ENCODE peak calls at places on chromosomes 16 and 17, in four cellular contexts. L, Q, Y and D are unnamed samples.

GRCh38 chr17:18981642-18982424 is 22.7 kb downstream of the FAM83G start:
- DNase-seq in L (no peak), Y (no peak), Q (peak; percentile 59), D (no peak)

GRCh38 chr17:38663125-38663751 is 11.5 kb downstream of the EPOP start:
- DNase-seq in Q (peak; percentile 74), L (peak; percentile 88), Y (no peak), D (peak; percentile 95)

GRCh38 chr16:81921415-81921814 is 89.9 kb downstream of the SDR42E1 start:
- DNase-seq in Y (no peak), L (no peak), Q (no peak), D (no peak)

GRCh38 chr17:39485555-39485954 is 24.3 kb downstream of the CDK12 start:
- DNase-seq in Y (no peak), Q (no peak), L (no peak), D (no peak)

GRCh38 chr16:46830417-46830901 is 521 bp downstream of the C16orf87 start:
- DNase-seq in Q (no peak), Y (no peak), L (no peak), D (peak; percentile 57)

GRCh38 chr17:22459331-22459952 is 767.1 kb downstream of the KCNJ18 start:
- DNase-seq in Y (no peak), L (no peak), Q (no peak), D (no peak)

GRCh38 chr17:55676274-55676673 is 46.4 kb downstream of the TMEM100 start:
- DNase-seq in Q (no peak), L (peak; percentile 35), Y (no peak), D (no peak)

GRCh38 chr16:82016964-82017363 is 5.7 kb upstream of the SDR42E1 start:
- DNase-seq in L (no peak), Q (no peak), Y (no peak), D (no peak)

GRCh38 chr16:14562691-14563491 is 67.2 kb downstream of the PARN start:
- DNase-seq in Y (no peak), Q (no peak), L (no peak), D (no peak)

GRCh38 chr16:50751528-50751927 is 9.6 kb downstream of the CYLD start:
- DNase-seq in Y (no peak), Q (no peak), L (no peak), D (no peak)

GRCh38 chr16:50745940-50746339 is 4.1 kb downstream of the CYLD start:
- DNase-seq in Y (no peak), Q (no peak), L (no peak), D (no peak)

GRCh38 chr16:50744911-50745310 is 3.0 kb downstream of the CYLD start:
- DNase-seq in Y (no peak), Q (no peak), L (no peak), D (no peak)

GRCh38 chr16:50743575-50744225 is 1.8 kb downstream of the CYLD start:
- DNase-seq in Y (no peak), Q (no peak), L (no peak), D (no peak)

GRCh38 chr16:50747206-50747956 is 5.5 kb downstream of the CYLD start:
- DNase-seq in Y (peak; percentile 57), Q (no peak), L (peak; percentile 30), D (no peak)
- TF ChIP-seq USF1 in Y (no peak), Q (no peak), L (no peak), D (no peak)

GRCh38 chr16:1311738-1312458 is 2.5 kb downstream of the UBE2I start:
- DNase-seq in Q (no peak), L (no peak), Y (no peak), D (no peak)
- TF ChIP-seq MAX in Q (no peak), L (no peak), Y (no peak), D (no peak)

DNA sequence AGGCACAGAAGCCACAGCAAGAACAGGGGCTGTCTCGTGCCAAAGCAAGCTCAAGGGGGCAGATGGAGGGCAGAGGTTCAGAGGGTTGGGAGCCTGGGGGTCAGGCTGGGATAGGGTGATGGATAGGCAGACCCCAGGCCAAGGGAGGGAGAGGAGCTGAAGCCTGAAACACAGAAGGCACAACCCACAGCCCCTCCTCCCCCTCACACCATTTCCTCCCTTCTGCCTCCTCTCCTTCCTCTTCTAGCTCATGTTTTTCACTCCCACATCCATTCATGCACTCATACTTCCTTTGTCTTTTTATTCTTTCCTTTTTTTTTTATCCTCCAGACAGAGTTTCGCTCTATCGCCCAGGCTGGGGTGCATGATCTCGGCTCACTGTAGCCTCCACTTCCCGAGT is 61.1 kb downstream of the SOCS1 start:
- DNase-seq in Q (no peak), L (no peak), Y (no peak), D (no peak)
- TF ChIP-seq USF1 in Q (no peak), L (no peak), Y (no peak), D (no peak)

GRCh38 chr16:57165923-57166322 is 19.9 kb downstream of the PSME3IP1 start:
- DNase-seq in Q (no peak), L (no peak), Y (no peak), D (no peak)

GRCh38 chr16:57166951-57167350 is 18.9 kb downstream of the PSME3IP1 start:
- DNase-seq in Q (no peak), L (no peak), Y (no peak), D (no peak)

GRCh38 chr16:57163842-57164241 is 22.0 kb downstream of the PSME3IP1 start:
- DNase-seq in Q (no peak), Y (no peak), L (no peak), D (no peak)

GRCh38 chr16:57167537-57167936 is 18.3 kb downstream of the PSME3IP1 start:
- DNase-seq in Y (no peak), Q (no peak), L (no peak), D (no peak)

DNA sequence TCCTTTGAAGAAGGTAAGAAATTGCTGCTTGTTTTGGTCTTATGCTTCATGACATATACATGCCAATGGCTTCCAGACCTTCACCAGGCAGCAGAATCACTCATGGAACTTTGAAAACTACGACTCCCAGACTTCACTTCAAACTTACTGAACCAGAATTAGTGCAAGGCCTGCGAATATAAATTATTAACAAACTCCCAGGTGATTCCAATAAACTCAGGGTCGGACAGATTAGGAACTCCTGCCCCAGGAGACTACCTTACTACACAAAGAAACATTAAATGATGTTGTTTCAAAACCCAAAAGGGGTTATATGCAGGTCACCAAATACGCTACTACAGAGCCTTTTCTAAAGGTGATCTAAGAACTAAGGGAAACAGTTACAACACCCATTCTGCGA is 20.4 kb downstream of the PSME3IP1 start:
- DNase-seq in Y (no peak), Q (no peak), L (no peak), D (no peak)
- TF ChIP-seq MAX in Y (no peak), Q (no peak), L (no peak), D (no peak)

GRCh38 chr16:11392041-11392581 is 46.9 kb downstream of the RMI2 start:
- DNase-seq in Y (no peak), Q (no peak), L (peak; percentile 53), D (no peak)

GRCh38 chr16:11389631-11390565 is 44.6 kb downstream of the RMI2 start:
- DNase-seq in Y (no peak), Q (no peak), L (peak; percentile 54), D (no peak)

GRCh38 chr16:11391576-11391975 is 46.3 kb downstream of the RMI2 start:
- DNase-seq in L (peak; percentile 45), Q (no peak), Y (no peak), D (peak; percentile 45)

GRCh38 chr16:11389083-11389482 is 43.8 kb downstream of the RMI2 start:
- DNase-seq in Q (no peak), L (peak; percentile 18), Y (no peak), D (no peak)

GRCh38 chr16:11390573-11391495 is 45.6 kb downstream of the RMI2 start:
- DNase-seq in Q (no peak), L (peak; percentile 80), Y (no peak), D (no peak)
- TF ChIP-seq USF1 in Q (no peak), L (no peak), Y (no peak), D (no peak)

GRCh38 chr16:49661465-49662187 is 194.3 kb downstream of the ZNF423 start:
- DNase-seq in L (peak; percentile 76), Q (no peak), Y (no peak), D (no peak)
- TF ChIP-seq MAX in L (no peak), Q (no peak), Y (no peak), D (no peak)

GRCh38 chr17:2074919-2075318 is 20.0 kb downstream of the HIC1 start:
- DNase-seq in L (no peak), Y (no peak), Q (no peak), D (no peak)

GRCh38 chr17:2076461-2076984 is 21.6 kb downstream of the HIC1 start:
- DNase-seq in Q (no peak), Y (no peak), L (peak; percentile 86), D (no peak)

GRCh38 chr17:2081564-2081963 is 26.7 kb downstream of the HIC1 start:
- DNase-seq in Y (no peak), L (no peak), Q (no peak), D (no peak)

GRCh38 chr17:2075336-2076056 is 20.6 kb downstream of the HIC1 start:
- DNase-seq in Q (no peak), L (peak; percentile 78), Y (no peak), D (peak; percentile 28)

GRCh38 chr17:2077040-2077439 is 22.1 kb downstream of the HIC1 start:
- DNase-seq in Q (no peak), L (no peak), Y (no peak), D (no peak)
- TF ChIP-seq USF1 in Q (no peak), L (no peak), Y (no peak), D (no peak)

DNA sequence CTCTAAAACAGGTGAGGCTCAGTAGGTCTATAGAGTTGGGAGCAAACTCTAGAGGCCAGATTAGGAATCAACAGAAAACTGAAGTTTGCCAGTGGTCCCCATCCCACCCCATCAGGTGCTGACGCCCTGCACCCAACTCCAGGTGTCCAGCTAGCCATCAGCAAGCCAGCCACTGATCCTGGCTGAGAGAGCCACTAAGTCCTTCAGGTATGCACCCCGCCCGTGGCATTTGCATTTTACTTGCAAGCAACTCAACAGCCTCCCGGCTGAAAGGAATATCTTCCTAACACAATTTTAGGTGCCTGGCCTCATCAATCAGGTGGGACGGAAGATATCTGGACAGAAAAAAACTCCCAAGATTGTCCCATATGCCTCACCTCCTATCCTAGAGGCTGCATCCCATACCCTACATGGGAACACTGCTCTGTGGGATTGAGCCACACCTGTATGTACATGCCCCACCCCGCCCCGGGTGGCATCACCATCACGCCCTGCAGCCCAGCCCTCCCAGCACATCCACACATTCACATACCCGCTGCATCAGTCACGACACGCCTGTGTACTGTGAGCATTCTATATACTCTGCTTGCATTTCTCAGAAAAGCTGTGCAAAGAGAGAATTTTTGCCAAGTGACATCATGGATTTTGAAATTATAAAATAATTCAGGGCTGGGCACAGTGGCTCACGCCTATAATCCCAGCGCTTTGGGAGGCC is 8.3 kb downstream of the OTOP3 start:
- DNase-seq in Y (no peak), L (no peak), Q (no peak), D (peak; percentile 46)
- TF ChIP-seq MAX in Y (no peak), L (no peak), Q (no peak), D (no peak)

GRCh38 chr17:51046527-51047384 is 73.9 kb downstream of the SPAG9 start:
- DNase-seq in Y (no peak), Q (no peak), L (peak; percentile 84), D (peak; percentile 74)

GRCh38 chr17:51045616-51046526 is 74.8 kb downstream of the SPAG9 start:
- DNase-seq in Y (no peak), L (peak; percentile 25), Q (no peak), D (no peak)

GRCh38 chr17:51050291-51051033 is 70.2 kb downstream of the SPAG9 start:
- DNase-seq in Q (no peak), L (no peak), Y (peak; percentile 65), D (no peak)

GRCh38 chr17:51044964-51045363 is 75.7 kb downstream of the SPAG9 start:
- DNase-seq in Y (no peak), Q (no peak), L (peak; percentile 25), D (no peak)
- TF ChIP-seq USF1 in Y (no peak), Q (no peak), L (no peak), D (no peak)